ENCODE peak calls at places on chromosomes 6 and 20, in eight cellular contexts. D is non-pigmented ciliary epithelial cell, K is tibial artery, X is NCI-H345, N is T-helper 1 cell, M is hypothalamus, H is HS-5, W is GDM1. Q is an unnamed sample.

GRCh38 chr20:63955281-63955845 is 853 bp downstream of the UCKL1 start:
- DNase-seq in D (no peak), K (no peak), X (peak; percentile 54), N (no peak), M (no peak), H (no peak), W (no peak), Q (no peak)

GRCh38 chr6:27053738-27054137 is 193.8 kb upstream of the PRSS16 start:
- DNase-seq in D (no peak), K (no peak), X (no peak), N (no peak), M (no peak), H (no peak), W (no peak), Q (no peak)

GRCh38 chr6:93194480-93194879 is 224.9 kb downstream of the EPHA7 start:
- DNase-seq in D (no peak), K (no peak), X (no peak), N (no peak), M (no peak), H (no peak), W (no peak), Q (no peak)

GRCh38 chr6:85680388-85680787 is 37.7 kb upstream of the SYNCRIP start:
- DNase-seq in D (no peak), K (no peak), X (no peak), N (no peak), M (no peak), H (no peak), W (no peak), Q (no peak)

GRCh38 chr6:16020259-16020658 is 108.6 kb upstream of the MYLIP start:
- DNase-seq in D (no peak), K (no peak), X (no peak), N (no peak), M (no peak), H (no peak), W (no peak), Q (no peak)

GRCh38 chr6:86619428-86619827 is 317.9 kb upstream of the HTR1E start:
- DNase-seq in D (no peak), K (no peak), X (no peak), N (no peak), M (no peak), H (no peak), W (no peak), Q (no peak)

GRCh38 chr20:10946124-10946880 is 272.5 kb upstream of the JAG1 start:
- DNase-seq in D (no peak), K (no peak), X (no peak), N (no peak), M (no peak), H (no peak), W (no peak), Q (no peak)

GRCh38 chr6:50995036-50995435 is 176.4 kb downstream of the TFAP2B start:
- DNase-seq in D (no peak), K (no peak), X (no peak), N (no peak), M (no peak), H (no peak), W (no peak), Q (no peak)

GRCh38 chr6:35973670-35974222 is 50.7 kb downstream of the SLC26A8 start:
- DNase-seq in D (no peak), K (no peak), X (no peak), N (no peak), M (no peak), H (no peak), W (no peak), Q (no peak)

GRCh38 chr6:16148498-16148897 is 19.6 kb downstream of the MYLIP start:
- DNase-seq in D (no peak), K (no peak), X (no peak), N (no peak), M (no peak), H (no peak), W (no peak), Q (no peak)

GRCh38 chr6:42199106-42199981 is 4.6 kb upstream of the GUCA1B start:
- DNase-seq in D (no peak), K (no peak), X (no peak), N (no peak), M (no peak), H (peak; percentile 28), W (no peak), Q (no peak)

GRCh38 chr6:19999319-20000191 is 162.4 kb downstream of the ID4 start:
- DNase-seq in D (no peak), K (no peak), X (peak; percentile 69), N (no peak), M (no peak), H (no peak), W (peak; percentile 35), Q (no peak)

GRCh38 chr20:32971703-32972161 is 32.5 kb downstream of the SUN5 start:
- DNase-seq in D (no peak), K (peak; percentile 13), X (no peak), N (no peak), M (no peak), H (no peak), W (no peak), Q (no peak)

GRCh38 chr6:94401311-94401710 is 982.0 kb upstream of the EPHA7 start:
- DNase-seq in D (no peak), K (no peak), X (no peak), N (no peak), M (no peak), H (no peak), W (no peak), Q (no peak)

Q was measured in AG04449.